ENCODE peak calls at places on chromosomes 5 and 9, in eight cellular contexts. One of them, this sample, is unnamed.

GRCh38 chr5:125134216-125135081 is 388.0 kb upstream of the ZNF608 start:
- DNase-seq in IMR-90: peak; percentile 91
- DNase-seq in effector memory CD4-positive, alpha-beta T cell: no peak
- DNase-seq in adrenal gland: no peak
- DNase-seq in GM12878: no peak
- DNase-seq in heart right ventricle: no peak
- DNase-seq in cardiac muscle cell: peak; percentile 60
- DNase-seq in colonic mucosa: no peak
- DNase-seq in this sample: no peak

GRCh38 chr9:131235480-131235851 is 40.8 kb downstream of the FAM78A start:
- DNase-seq in IMR-90: no peak
- DNase-seq in effector memory CD4-positive, alpha-beta T cell: no peak
- DNase-seq in adrenal gland: no peak
- DNase-seq in GM12878: no peak
- DNase-seq in heart right ventricle: no peak
- DNase-seq in cardiac muscle cell: no peak
- DNase-seq in colonic mucosa: no peak
- DNase-seq in this sample: no peak

GRCh38 chr5:141915881-141916336 is 7.8 kb upstream of the DELE1 start:
- DNase-seq in IMR-90: no peak
- DNase-seq in effector memory CD4-positive, alpha-beta T cell: no peak
- DNase-seq in adrenal gland: no peak
- DNase-seq in GM12878: no peak
- DNase-seq in heart right ventricle: peak; percentile 37
- DNase-seq in cardiac muscle cell: no peak
- DNase-seq in colonic mucosa: peak; percentile 42
- DNase-seq in this sample: no peak

GRCh38 chr9:110820378-110820777 is 151.8 kb downstream of the MUSK start:
- DNase-seq in IMR-90: no peak
- DNase-seq in effector memory CD4-positive, alpha-beta T cell: no peak
- DNase-seq in adrenal gland: no peak
- DNase-seq in GM12878: no peak
- DNase-seq in heart right ventricle: no peak
- DNase-seq in cardiac muscle cell: peak; percentile 49
- DNase-seq in colonic mucosa: no peak
- DNase-seq in this sample: no peak

GRCh38 chr9:6873862-6874261 is 116.1 kb downstream of the KDM4C start:
- DNase-seq in IMR-90: peak; percentile 56
- DNase-seq in effector memory CD4-positive, alpha-beta T cell: no peak
- DNase-seq in adrenal gland: peak; percentile 27
- DNase-seq in GM12878: no peak
- DNase-seq in heart right ventricle: no peak
- DNase-seq in cardiac muscle cell: peak; percentile 68
- DNase-seq in colonic mucosa: no peak
- DNase-seq in this sample: no peak

GRCh38 chr9:35686222-35687203 is 3.2 kb downstream of the TPM2 start:
- DNase-seq in IMR-90: peak; percentile 60
- DNase-seq in effector memory CD4-positive, alpha-beta T cell: no peak
- DNase-seq in adrenal gland: peak; percentile 52
- DNase-seq in GM12878: no peak
- DNase-seq in heart right ventricle: peak; percentile 45
- DNase-seq in cardiac muscle cell: peak; percentile 73
- DNase-seq in colonic mucosa: no peak
- DNase-seq in this sample: no peak

GRCh38 chr9:108543251-108543768 is 312.5 kb downstream of the ACTL7B start:
- DNase-seq in IMR-90: peak; percentile 53
- DNase-seq in effector memory CD4-positive, alpha-beta T cell: no peak
- DNase-seq in adrenal gland: no peak
- DNase-seq in GM12878: no peak
- DNase-seq in heart right ventricle: no peak
- DNase-seq in cardiac muscle cell: no peak
- DNase-seq in colonic mucosa: no peak
- DNase-seq in this sample: no peak

GRCh38 chr9:3664044-3664443 is 138.2 kb upstream of the RFX3 start:
- DNase-seq in IMR-90: peak; percentile 57
- DNase-seq in effector memory CD4-positive, alpha-beta T cell: no peak
- DNase-seq in adrenal gland: no peak
- DNase-seq in GM12878: no peak
- DNase-seq in heart right ventricle: no peak
- DNase-seq in cardiac muscle cell: no peak
- DNase-seq in colonic mucosa: no peak
- DNase-seq in this sample: no peak

GRCh38 chr5:17928571-17928970 is 294.3 kb downstream of the TAF11L14 start:
- DNase-seq in IMR-90: no peak
- DNase-seq in effector memory CD4-positive, alpha-beta T cell: no peak
- DNase-seq in adrenal gland: no peak
- DNase-seq in GM12878: no peak
- DNase-seq in heart right ventricle: no peak
- DNase-seq in cardiac muscle cell: no peak
- DNase-seq in colonic mucosa: no peak
- DNase-seq in this sample: peak; percentile 73

GRCh38 chr5:95712347-95712958 is 18.7 kb upstream of the RHOBTB3 start:
- DNase-seq in IMR-90: peak; percentile 90
- DNase-seq in effector memory CD4-positive, alpha-beta T cell: no peak
- DNase-seq in adrenal gland: peak; percentile 38
- DNase-seq in GM12878: no peak
- DNase-seq in heart right ventricle: no peak
- DNase-seq in cardiac muscle cell: peak; percentile 62
- DNase-seq in colonic mucosa: no peak
- DNase-seq in this sample: no peak

GRCh38 chr5:87184544-87184943 is 83.1 kb upstream of the RASA1 start:
- DNase-seq in IMR-90: no peak
- DNase-seq in effector memory CD4-positive, alpha-beta T cell: no peak
- DNase-seq in adrenal gland: no peak
- DNase-seq in GM12878: no peak
- DNase-seq in heart right ventricle: no peak
- DNase-seq in cardiac muscle cell: no peak
- DNase-seq in colonic mucosa: no peak
- DNase-seq in this sample: no peak

GRCh38 chr9:31236344-31236743 is 1148.1 kb upstream of the ACO1 start:
- DNase-seq in IMR-90: no peak
- DNase-seq in effector memory CD4-positive, alpha-beta T cell: no peak
- DNase-seq in adrenal gland: no peak
- DNase-seq in GM12878: no peak
- DNase-seq in heart right ventricle: no peak
- DNase-seq in cardiac muscle cell: no peak
- DNase-seq in colonic mucosa: no peak
- DNase-seq in this sample: no peak

GRCh38 chr5:82092-82491 is 9.9 kb upstream of the PLEKHG4B start:
- DNase-seq in IMR-90: peak; percentile 17
- DNase-seq in effector memory CD4-positive, alpha-beta T cell: no peak
- DNase-seq in adrenal gland: no peak
- DNase-seq in GM12878: no peak
- DNase-seq in heart right ventricle: no peak
- DNase-seq in cardiac muscle cell: peak; percentile 32
- DNase-seq in colonic mucosa: no peak
- DNase-seq in this sample: no peak

GRCh38 chr5:91382530-91383026 is 539 bp downstream of the ARRDC3 start:
- DNase-seq in IMR-90: peak; percentile 33
- DNase-seq in effector memory CD4-positive, alpha-beta T cell: no peak
- DNase-seq in adrenal gland: no peak
- DNase-seq in GM12878: peak; percentile 31
- DNase-seq in heart right ventricle: peak; percentile 16
- DNase-seq in cardiac muscle cell: peak; percentile 53
- DNase-seq in colonic mucosa: peak; percentile 49
- DNase-seq in this sample: no peak

GRCh38 chr9:32631991-32632390 is 3.5 kb downstream of the TAF1L start:
- DNase-seq in IMR-90: no peak
- DNase-seq in effector memory CD4-positive, alpha-beta T cell: no peak
- DNase-seq in adrenal gland: no peak
- DNase-seq in GM12878: no peak
- DNase-seq in heart right ventricle: no peak
- DNase-seq in cardiac muscle cell: no peak
- DNase-seq in colonic mucosa: no peak
- DNase-seq in this sample: no peak

GRCh38 chr9:4066120-4066519 is 233.7 kb downstream of the GLIS3 start:
- DNase-seq in IMR-90: no peak
- DNase-seq in effector memory CD4-positive, alpha-beta T cell: no peak
- DNase-seq in adrenal gland: no peak
- DNase-seq in GM12878: no peak
- DNase-seq in heart right ventricle: no peak
- DNase-seq in cardiac muscle cell: peak; percentile 68
- DNase-seq in colonic mucosa: no peak
- DNase-seq in this sample: no peak

GRCh38 chr5:124519396-124519795 is 227.0 kb downstream of the ZNF608 start:
- DNase-seq in IMR-90: peak; percentile 86
- DNase-seq in effector memory CD4-positive, alpha-beta T cell: no peak
- DNase-seq in adrenal gland: peak; percentile 69
- DNase-seq in GM12878: peak; percentile 33
- DNase-seq in heart right ventricle: peak; percentile 43
- DNase-seq in cardiac muscle cell: peak; percentile 89
- DNase-seq in colonic mucosa: no peak
- DNase-seq in this sample: peak; percentile 81

GRCh38 chr5:169742773-169743296 is 105.8 kb downstream of the DOCK2 start:
- DNase-seq in IMR-90: peak; percentile 76
- DNase-seq in effector memory CD4-positive, alpha-beta T cell: no peak
- DNase-seq in adrenal gland: peak; percentile 44
- DNase-seq in GM12878: no peak
- DNase-seq in heart right ventricle: peak; percentile 11
- DNase-seq in cardiac muscle cell: peak; percentile 27
- DNase-seq in colonic mucosa: no peak
- DNase-seq in this sample: no peak

GRCh38 chr5:37837101-37838032 is 2.5 kb downstream of the GDNF start:
- DNase-seq in IMR-90: peak; percentile 77
- DNase-seq in effector memory CD4-positive, alpha-beta T cell: no peak
- DNase-seq in adrenal gland: peak; percentile 70
- DNase-seq in GM12878: no peak
- DNase-seq in heart right ventricle: peak; percentile 60
- DNase-seq in cardiac muscle cell: peak; percentile 81
- DNase-seq in colonic mucosa: peak; percentile 71
- DNase-seq in this sample: no peak

GRCh38 chr5:109239501-109239900 is 170.3 kb downstream of the PJA2 start:
- DNase-seq in IMR-90: no peak
- DNase-seq in effector memory CD4-positive, alpha-beta T cell: no peak
- DNase-seq in adrenal gland: no peak
- DNase-seq in GM12878: no peak
- DNase-seq in heart right ventricle: no peak
- DNase-seq in cardiac muscle cell: peak; percentile 11
- DNase-seq in colonic mucosa: no peak
- DNase-seq in this sample: no peak

GRCh38 chr9:128245293-128246151 is 30.3 kb downstream of the GOLGA2 start:
- DNase-seq in IMR-90: peak; percentile 81
- DNase-seq in effector memory CD4-positive, alpha-beta T cell: no peak
- DNase-seq in adrenal gland: no peak
- DNase-seq in GM12878: no peak
- DNase-seq in heart right ventricle: peak; percentile 64
- DNase-seq in cardiac muscle cell: peak; percentile 79
- DNase-seq in colonic mucosa: peak; percentile 30
- DNase-seq in this sample: no peak

DNA sequence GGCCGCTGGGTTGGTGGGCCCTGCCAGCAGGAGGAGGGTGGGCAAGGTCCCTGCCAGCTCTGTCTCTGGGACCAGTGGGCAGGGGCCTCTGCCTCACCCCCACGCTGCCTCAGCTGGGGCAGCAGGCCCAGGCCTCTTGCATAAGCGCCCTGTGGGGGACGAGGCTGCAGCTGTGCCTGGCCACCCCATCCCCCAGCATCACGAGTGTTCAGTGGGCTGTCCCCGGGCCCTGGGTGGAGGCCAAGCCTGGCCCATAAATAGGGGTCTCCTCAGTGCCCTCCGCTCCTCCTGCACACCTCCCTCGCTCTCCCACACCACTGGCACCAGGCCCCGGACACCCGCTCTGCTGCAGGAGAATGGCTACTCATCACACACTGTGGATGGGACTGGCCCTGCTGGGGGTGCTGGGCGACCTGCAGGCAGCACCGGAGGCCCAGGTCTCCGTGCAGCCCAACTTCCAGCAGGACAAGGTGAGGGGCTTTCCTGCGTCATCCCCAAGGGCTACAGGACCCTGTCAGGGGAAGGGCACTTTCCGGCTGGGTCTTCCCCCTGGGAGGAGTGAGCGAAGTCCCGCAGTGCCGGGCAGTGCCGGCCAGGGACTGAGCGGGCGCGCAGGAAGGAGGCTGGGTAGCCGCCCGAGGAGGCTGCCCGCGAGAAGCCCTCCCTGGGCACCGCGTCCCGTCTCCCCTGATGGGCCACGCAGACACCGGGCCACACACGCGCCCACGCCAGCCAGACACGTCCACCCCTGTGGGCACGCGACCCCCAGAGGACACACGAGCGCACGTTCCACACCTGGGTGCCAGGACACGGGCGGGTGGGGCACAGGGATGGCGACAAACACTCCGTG is at the start of gene PTGDS:
- DNase-seq in IMR-90: peak; percentile 13
- DNase-seq in effector memory CD4-positive, alpha-beta T cell: no peak
- DNase-seq in adrenal gland: no peak
- DNase-seq in GM12878: no peak
- DNase-seq in heart right ventricle: peak; percentile 82
- DNase-seq in cardiac muscle cell: peak; percentile 83
- DNase-seq in colonic mucosa: no peak
- DNase-seq in this sample: no peak
- H3K4me1 ChIP-seq in IMR-90: peaks cover 7% of the 10 kb centered on the region
- H3K4me1 ChIP-seq in effector memory CD4-positive, alpha-beta T cell: peaks cover 39% of the 10 kb centered on the region
- H3K4me1 ChIP-seq in adrenal gland: peaks cover 11% of the 10 kb centered on the region
- H3K4me1 ChIP-seq in GM12878: no peaks in the 10 kb centered on the region
- H3K4me1 ChIP-seq in heart right ventricle: peaks cover 81% of the 10 kb centered on the region
- H3K4me1 ChIP-seq in cardiac muscle cell: peaks cover 10% of the 10 kb centered on the region
- H3K4me1 ChIP-seq in colonic mucosa: peaks cover 4% of the 10 kb centered on the region
- H3K4me1 ChIP-seq in this sample: peaks cover 8% of the 10 kb centered on the region

DNA sequence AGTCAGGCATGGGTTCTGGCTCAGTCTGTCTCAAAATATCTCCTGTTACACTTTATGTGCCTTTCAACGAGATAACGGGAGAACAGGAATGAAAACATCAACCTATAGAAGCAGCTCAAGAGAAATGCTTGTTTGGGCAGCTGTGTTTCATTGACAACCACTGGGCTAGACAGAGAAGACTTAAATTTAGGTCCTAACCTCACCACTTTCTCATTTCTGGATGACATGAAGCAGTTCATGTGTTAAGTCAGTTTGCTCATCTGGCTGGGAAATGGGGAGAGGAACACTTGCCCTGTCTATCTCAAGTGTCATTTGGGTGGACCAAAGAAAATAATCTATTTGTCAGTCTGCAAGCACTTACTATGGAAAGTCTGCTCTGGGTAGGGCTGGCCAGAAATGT is 66.7 kb upstream of the PCA3 start:
- DNase-seq in IMR-90: no peak
- DNase-seq in effector memory CD4-positive, alpha-beta T cell: no peak
- DNase-seq in adrenal gland: no peak
- DNase-seq in GM12878: no peak
- DNase-seq in heart right ventricle: no peak
- DNase-seq in cardiac muscle cell: no peak
- DNase-seq in colonic mucosa: no peak
- DNase-seq in this sample: no peak
- H3K4me3 ChIP-seq in IMR-90: no peak overlapping the region
- H3K4me3 ChIP-seq in effector memory CD4-positive, alpha-beta T cell: no peak overlapping the region
- H3K4me3 ChIP-seq in adrenal gland: no peak overlapping the region
- H3K4me3 ChIP-seq in GM12878: no peak overlapping the region
- H3K4me3 ChIP-seq in heart right ventricle: no peak overlapping the region
- H3K4me3 ChIP-seq in cardiac muscle cell: no peak overlapping the region
- H3K4me3 ChIP-seq in colonic mucosa: no peak overlapping the region
- H3K4me3 ChIP-seq in this sample: no peak overlapping the region

GRCh38 chr9:113522419-113522818 is 58.9 kb downstream of the RGS3 start:
- DNase-seq in IMR-90: no peak
- DNase-seq in effector memory CD4-positive, alpha-beta T cell: no peak
- DNase-seq in adrenal gland: no peak
- DNase-seq in GM12878: no peak
- DNase-seq in heart right ventricle: no peak
- DNase-seq in cardiac muscle cell: no peak
- DNase-seq in colonic mucosa: no peak
- DNase-seq in this sample: no peak
- H3K4me1 ChIP-seq in IMR-90: peaks cover 6% of the 10 kb centered on the region
- H3K4me1 ChIP-seq in effector memory CD4-positive, alpha-beta T cell: peaks cover 67% of the 10 kb centered on the region
- H3K4me1 ChIP-seq in adrenal gland: peaks cover 49% of the 10 kb centered on the region
- H3K4me1 ChIP-seq in GM12878: peaks cover 38% of the 10 kb centered on the region
- H3K4me1 ChIP-seq in heart right ventricle: peaks cover 94% of the 10 kb centered on the region
- H3K4me1 ChIP-seq in cardiac muscle cell: peaks cover 39% of the 10 kb centered on the region
- H3K4me1 ChIP-seq in colonic mucosa: peaks cover 45% of the 10 kb centered on the region
- H3K4me1 ChIP-seq in this sample: peaks cover 73% of the 10 kb centered on the region

GRCh38 chr5:68369436-68370125 is 154.0 kb downstream of the PIK3R1 start:
- DNase-seq in IMR-90: no peak
- DNase-seq in effector memory CD4-positive, alpha-beta T cell: no peak
- DNase-seq in adrenal gland: no peak
- DNase-seq in GM12878: peak; percentile 54
- DNase-seq in heart right ventricle: no peak
- DNase-seq in cardiac muscle cell: no peak
- DNase-seq in colonic mucosa: no peak
- DNase-seq in this sample: no peak
- H3K4me3 ChIP-seq in IMR-90: no peak overlapping the region
- H3K4me3 ChIP-seq in effector memory CD4-positive, alpha-beta T cell: peak overlapping the region; percentile 23
- H3K4me3 ChIP-seq in adrenal gland: no peak overlapping the region
- H3K4me3 ChIP-seq in GM12878: peak overlapping the region; percentile 19
- H3K4me3 ChIP-seq in heart right ventricle: no peak overlapping the region
- H3K4me3 ChIP-seq in cardiac muscle cell: no peak overlapping the region
- H3K4me3 ChIP-seq in colonic mucosa: no peak overlapping the region
- H3K4me3 ChIP-seq in this sample: no peak overlapping the region

This sample was measured in ascending aorta.